ENCODE peak calls at places on chromosome 18, in five cellular contexts. M is ovary; W is endothelial cell of umbilical vein; C is BJ; D is CD4-positive, alpha-beta memory T cell. V is an unnamed sample.
A peak's percentile ranks its signal among the peaks of the same experiment; 100 is the strongest.

GRCh38 chr18:22343613-22344012 is 74.1 kb downstream of the CTAGE1 start:
- DNase-seq in M (no peak), W (no peak), C (no peak), D (no peak), V (no peak)

GRCh38 chr18:74524097-74524496 is 10.2 kb upstream of the CNDP1 start:
- DNase-seq in M (no peak), W (peak; percentile 13), C (no peak), D (no peak), V (peak; percentile 86)

GRCh38 chr18:35408843-35409261 is 31.7 kb upstream of the ZNF396 start:
- DNase-seq in M (no peak), W (no peak), C (no peak), D (no peak), V (peak; percentile 29)

GRCh38 chr18:22293417-22293816 is 124.0 kb downstream of the GATA6 start:
- DNase-seq in M (no peak), W (no peak), C (no peak), D (no peak), V (no peak)

GRCh38 chr18:76953186-76953982 is 131.0 kb downstream of the ZNF236 start:
- DNase-seq in M (peak; percentile 81), W (peak; percentile 76), C (no peak), D (no peak), V (no peak)

GRCh38 chr18:31268985-31269406 is 49.0 kb upstream of the DSG1 start:
- DNase-seq in M (no peak), W (peak; percentile 42), C (no peak), D (no peak), V (peak; percentile 53)

GRCh38 chr18:75257596-75257995 is 47.0 kb downstream of the TSHZ1 start:
- DNase-seq in M (no peak), W (no peak), C (no peak), D (no peak), V (no peak)

GRCh38 chr18:44259610-44260009 is 421.1 kb upstream of the SETBP1 start:
- DNase-seq in M (no peak), W (no peak), C (no peak), D (no peak), V (no peak)

GRCh38 chr18:2147866-2148265 is 423.4 kb downstream of the METTL4 start:
- DNase-seq in M (no peak), W (no peak), C (no peak), D (no peak), V (no peak)

GRCh38 chr18:46252754-46253153 is 148.6 kb downstream of the HAUS1 start:
- DNase-seq in M (no peak), W (no peak), C (no peak), D (no peak), V (no peak)

GRCh38 chr18:51337406-51337805 is 139.9 kb upstream of the MEX3C start:
- DNase-seq in M (no peak), W (no peak), C (no peak), D (no peak), V (no peak)

GRCh38 chr18:22250591-22250996 is 81.2 kb downstream of the GATA6 start:
- DNase-seq in M (no peak), W (no peak), C (no peak), D (no peak), V (peak; percentile 64)

GRCh38 chr18:55499526-55499925 is 88.5 kb downstream of the TCF4 start:
- DNase-seq in M (no peak), W (no peak), C (no peak), D (no peak), V (no peak)

GRCh38 chr18:55497825-55498403 is 90.1 kb downstream of the TCF4 start:
- DNase-seq in M (no peak), W (no peak), C (no peak), D (no peak), V (no peak)

GRCh38 chr18:55501594-55502345 is 86.2 kb downstream of the TCF4 start:
- DNase-seq in M (no peak), W (peak; percentile 59), C (no peak), D (no peak), V (no peak)

GRCh38 chr18:55502346-55502710 is 85.7 kb downstream of the TCF4 start:
- DNase-seq in M (no peak), W (peak; percentile 64), C (no peak), D (no peak), V (no peak)

GRCh38 chr18:55500316-55501086 is 87.5 kb downstream of the TCF4 start:
- DNase-seq in M (no peak), W (peak; percentile 92), C (peak; percentile 85), D (no peak), V (no peak)
- H3K4me3 ChIP-seq in M (no peak overlapping the region), W (no peak overlapping the region), C (peak overlapping the region; percentile 15), D (no peak overlapping the region), V (no peak overlapping the region)

DNA sequence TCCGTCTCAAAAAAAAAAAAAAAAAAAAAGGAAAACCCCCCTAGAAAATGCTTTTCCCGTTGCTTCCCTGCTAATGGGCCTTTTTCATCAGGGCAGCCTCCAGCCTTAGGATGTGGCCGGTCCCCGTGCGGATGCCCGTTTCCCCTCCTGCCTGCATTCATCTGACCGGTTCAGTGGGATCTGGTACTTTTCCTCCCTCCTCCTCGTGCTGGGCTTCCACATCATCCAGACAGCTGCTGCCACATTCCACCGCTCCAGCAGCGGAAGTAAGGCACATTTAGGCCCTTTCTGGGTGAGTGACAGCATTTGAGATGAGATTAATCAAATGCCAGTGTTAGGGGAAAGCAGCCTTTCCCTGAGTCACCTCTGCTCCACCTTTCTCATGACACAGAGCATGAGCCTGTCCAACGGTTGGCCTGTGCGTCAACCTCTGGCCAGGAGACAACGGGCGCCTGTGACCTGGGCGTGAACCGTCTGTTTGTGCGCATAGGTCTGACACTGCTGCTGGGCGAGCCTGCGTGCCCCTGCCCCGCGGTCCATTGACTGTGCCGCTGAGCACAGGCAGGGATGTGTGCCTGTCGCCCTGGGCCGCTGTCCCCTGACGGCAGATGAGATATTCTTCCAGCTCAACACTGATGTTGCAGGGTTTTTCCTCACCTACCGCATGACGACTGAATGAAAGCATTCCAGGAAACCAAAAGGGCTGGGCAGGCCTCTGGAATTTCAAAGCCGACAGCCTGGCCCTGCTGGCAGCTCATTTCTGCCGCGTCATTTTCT is 174.0 kb downstream of the TGIF1 start:
- DNase-seq in M (peak; percentile 64), W (peak; percentile 84), C (peak; percentile 91), D (no peak), V (peak; percentile 96)
- H3K4me3 ChIP-seq in M (no peak overlapping the region), W (no peak overlapping the region), C (peak overlapping the region; percentile 20), D (no peak overlapping the region), V (no peak overlapping the region)

DNA sequence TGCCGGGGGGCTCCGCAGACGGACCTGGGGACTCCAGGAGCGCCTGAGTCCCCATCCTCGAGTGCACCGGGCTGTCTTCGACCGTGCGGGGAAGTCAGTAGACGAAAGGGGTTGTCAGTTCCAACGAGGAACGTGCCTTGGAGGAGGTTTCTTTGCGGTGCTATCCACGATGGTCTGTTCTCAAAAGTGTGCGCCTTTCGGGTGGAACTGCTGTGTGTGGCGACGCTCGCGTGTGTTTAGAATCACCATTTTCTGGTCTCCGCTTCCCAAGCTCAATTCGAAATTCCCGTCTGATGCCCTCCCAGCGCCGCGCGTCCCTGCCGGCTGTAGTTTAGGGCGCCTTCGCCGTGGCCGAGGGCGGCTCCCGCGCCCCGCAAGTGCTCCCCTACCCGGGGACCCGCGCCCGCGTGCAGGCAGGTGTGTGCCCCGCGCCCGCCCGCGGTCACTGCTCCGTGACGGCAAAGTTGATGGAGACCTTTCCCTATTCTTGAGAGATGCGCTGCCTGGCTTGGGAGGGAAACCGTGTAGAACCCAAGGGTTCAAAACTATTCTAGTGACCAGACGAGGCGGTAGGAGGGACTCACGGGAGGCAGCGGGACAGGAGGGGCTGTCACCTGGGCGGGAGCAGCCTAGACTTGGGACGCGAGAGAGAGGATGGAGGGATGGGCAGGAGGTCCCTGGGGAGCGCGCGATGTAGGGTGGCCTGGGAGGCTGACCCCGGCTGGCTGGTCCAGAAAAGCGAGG is 959 bp downstream of the DOK6 start:
- DNase-seq in M (no peak), W (peak; percentile 3), C (no peak), D (no peak), V (no peak)
- H3K4me3 ChIP-seq in M (peak overlapping the region; percentile 25), W (no peak overlapping the region), C (peak overlapping the region; percentile 37), D (no peak overlapping the region), V (no peak overlapping the region)

GRCh38 chr18:61609131-61609530 is 275.9 kb downstream of the CDH20 start:
- DNase-seq in M (no peak), W (no peak), C (no peak), D (no peak), V (no peak)

GRCh38 chr18:61606068-61606660 is 272.9 kb downstream of the CDH20 start:
- DNase-seq in M (peak; percentile 26), W (no peak), C (no peak), D (no peak), V (no peak)

GRCh38 chr18:61605376-61606067 is 272.3 kb downstream of the CDH20 start:
- DNase-seq in M (no peak), W (no peak), C (no peak), D (no peak), V (no peak)

GRCh38 chr18:61608306-61608705 is 275.1 kb downstream of the CDH20 start:
- DNase-seq in M (no peak), W (peak; percentile 85), C (no peak), D (no peak), V (no peak)

GRCh38 chr18:61606759-61607158 is 273.5 kb downstream of the CDH20 start:
- DNase-seq in M (peak; percentile 49), W (peak; percentile 98), C (peak; percentile 44), D (no peak), V (peak; percentile 54)
- H3K4me3 ChIP-seq in M (no peak overlapping the region), W (no peak overlapping the region), C (peak overlapping the region; percentile 33), D (no peak overlapping the region), V (no peak overlapping the region)

DNA sequence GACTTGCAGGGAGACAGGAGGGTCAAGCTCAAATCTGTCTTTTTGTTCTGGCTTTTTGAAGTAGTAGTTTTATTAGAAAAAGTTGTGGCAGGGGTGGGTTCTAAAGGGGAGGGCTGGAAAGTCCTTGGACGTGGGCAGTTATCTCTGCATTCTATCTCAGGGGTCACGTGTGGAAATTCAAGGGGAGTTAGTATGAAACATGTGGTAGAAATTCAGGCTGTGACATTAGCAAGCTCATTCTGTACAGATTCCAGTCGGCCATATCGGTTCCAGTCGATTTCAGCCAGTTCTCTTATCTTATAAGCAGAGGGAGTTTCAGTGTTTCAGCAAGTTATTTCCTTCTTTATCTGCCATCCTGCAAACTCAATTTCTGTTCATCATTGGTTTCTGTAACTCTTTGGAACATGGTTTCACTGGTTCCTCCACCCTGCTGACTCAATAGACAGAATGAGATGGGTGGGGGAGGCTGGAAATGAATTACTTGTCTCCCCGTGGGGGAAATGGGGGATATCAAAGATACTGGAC is 53.0 kb downstream of the RAB27B start:
- DNase-seq in M (no peak), W (no peak), C (no peak), D (no peak), V (no peak)
- H3K4me3 ChIP-seq in M (no peak overlapping the region), W (no peak overlapping the region), C (no peak overlapping the region), D (no peak overlapping the region), V (no peak overlapping the region)

V was measured in small intestine.